ENCODE peak calls at places on chromosomes 13 and 19, in six cellular contexts. U, F, R, Z, O and M are unnamed samples.

GRCh38 chr19:4134351-4134750 is 10.4 kb upstream of the MAP2K2 start:
- DNase-seq in U (no peak), F (no peak), R (no peak), Z (no peak), O (no peak), M (no peak)

GRCh38 chr19:29609636-29610035 is 3.6 kb downstream of the POP4 start:
- DNase-seq in U (no peak), F (no peak), R (no peak), Z (no peak), O (no peak), M (no peak)

GRCh38 chr19:3902317-3902973 is 22.0 kb downstream of the ATCAY start:
- DNase-seq in U (no peak), F (no peak), R (no peak), Z (no peak), O (no peak), M (no peak)

GRCh38 chr13:74452881-74453280 is 318.7 kb upstream of the KLF12 start:
- DNase-seq in U (no peak), F (no peak), R (no peak), Z (no peak), O (no peak), M (no peak)

GRCh38 chr19:8451885-8452284 is 7.1 kb downstream of the HNRNPM start:
- DNase-seq in U (no peak), F (peak; percentile 79), R (peak; percentile 61), Z (no peak), O (no peak), M (no peak)

GRCh38 chr13:90594694-90595093 is 752.8 kb upstream of the MIR17HG start:
- DNase-seq in U (no peak), F (peak; percentile 23), R (peak; percentile 81), Z (no peak), O (no peak), M (no peak)

GRCh38 chr13:24032674-24033073 is 127.8 kb upstream of the SPATA13 start:
- DNase-seq in U (no peak), F (peak; percentile 34), R (no peak), Z (no peak), O (no peak), M (no peak)

GRCh38 chr19:46678110-46678732 is 17.2 kb upstream of the DACT3 start:
- DNase-seq in U (peak; percentile 91), F (no peak), R (no peak), Z (no peak), O (no peak), M (no peak)

GRCh38 chr13:77994166-77994565 is 75.5 kb upstream of the EDNRB start:
- DNase-seq in U (no peak), F (no peak), R (no peak), Z (no peak), O (no peak), M (no peak)

GRCh38 chr19:3366104-3366760 is at the start of gene NFIC:
- DNase-seq in U (peak; percentile 62), F (peak; percentile 79), R (peak; percentile 90), Z (no peak), O (no peak), M (peak; percentile 45)

GRCh38 chr19:45440873-45441654 is 17.3 kb upstream of the ERCC1 start:
- DNase-seq in U (peak; percentile 72), F (peak; percentile 57), R (peak; percentile 79), Z (no peak), O (no peak), M (peak; percentile 86)

GRCh38 chr13:49585220-49586157 is at the start of gene RCBTB1:
- DNase-seq in U (peak; percentile 79), F (peak; percentile 45), R (peak; percentile 71), Z (peak; percentile 74), O (no peak), M (peak; percentile 61)

GRCh38 chr19:1268392-1269064 is 604 bp upstream of the CIRBP start:
- DNase-seq in U (no peak), F (no peak), R (no peak), Z (no peak), O (no peak), M (no peak)

GRCh38 chr19:10449037-10449436 is 28.7 kb downstream of the PDE4A start:
- DNase-seq in U (no peak), F (no peak), R (no peak), Z (no peak), O (no peak), M (no peak)

GRCh38 chr19:46393456-46394397 is 19.6 kb downstream of the CCDC8 start:
- DNase-seq in U (no peak), F (no peak), R (no peak), Z (no peak), O (no peak), M (no peak)

GRCh38 chr13:87622921-87623320 is 48.2 kb upstream of the SLITRK5 start:
- DNase-seq in U (no peak), F (no peak), R (no peak), Z (no peak), O (no peak), M (no peak)

GRCh38 chr13:48393698-48394085 is 19.2 kb downstream of the LPAR6 start:
- DNase-seq in U (no peak), F (no peak), R (peak; percentile 35), Z (no peak), O (no peak), M (no peak)

GRCh38 chr13:25329706-25330105 is 28.3 kb downstream of the NUP58 start:
- DNase-seq in U (no peak), F (peak; percentile 26), R (peak; percentile 73), Z (no peak), O (no peak), M (peak; percentile 95)

GRCh38 chr13:113897161-113897560 is 33.3 kb upstream of the GAS6 start:
- DNase-seq in U (no peak), F (peak; percentile 98), R (peak; percentile 93), Z (no peak), O (no peak), M (peak; percentile 66)

GRCh38 chr13:111623743-111624505 is 303.5 kb downstream of the TEX29 start:
- DNase-seq in U (peak; percentile 21), F (no peak), R (no peak), Z (no peak), O (no peak), M (no peak)

GRCh38 chr13:34040863-34041262 is 222.9 kb downstream of the RFC3 start:
- DNase-seq in U (no peak), F (no peak), R (no peak), Z (no peak), O (no peak), M (no peak)

GRCh38 chr13:34048652-34049051 is 230.7 kb downstream of the RFC3 start:
- DNase-seq in U (no peak), F (no peak), R (no peak), Z (no peak), O (no peak), M (peak; percentile 93)

GRCh38 chr13:34046457-34046856 is 228.5 kb downstream of the RFC3 start:
- DNase-seq in U (no peak), F (no peak), R (no peak), Z (no peak), O (no peak), M (no peak)

GRCh38 chr13:34044041-34044440 is 226.1 kb downstream of the RFC3 start:
- DNase-seq in U (no peak), F (no peak), R (no peak), Z (no peak), O (no peak), M (peak; percentile 92)

DNA sequence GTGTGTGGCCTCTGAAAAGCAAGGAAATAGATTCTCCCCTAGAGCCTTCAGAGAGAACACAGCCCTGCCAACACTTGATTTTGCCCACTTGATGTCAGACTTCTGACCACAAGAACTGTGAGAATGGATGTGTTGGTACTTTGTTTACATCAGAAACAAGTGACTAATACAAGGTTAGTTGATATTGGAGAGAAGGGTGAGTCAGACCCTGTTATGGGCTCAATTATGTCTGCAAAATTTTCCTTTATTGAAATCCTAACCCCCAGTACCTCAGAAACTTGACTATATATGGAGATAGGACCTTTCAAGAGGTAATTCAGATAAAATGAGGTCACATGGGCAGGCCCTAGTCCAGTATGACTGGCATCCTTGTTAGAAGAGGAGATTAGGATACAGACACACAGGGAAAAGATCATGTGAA is 226.7 kb downstream of the RFC3 start:
- DNase-seq in U (no peak), F (peak; percentile 33), R (peak; percentile 61), Z (no peak), O (no peak), M (peak; percentile 62)
- H4K91ac ChIP-seq in U (no peak overlapping the region), F (no peak overlapping the region), R (no peak overlapping the region), Z (no peak overlapping the region), O (no peak overlapping the region), M (peak overlapping the region; percentile 65)

GRCh38 chr19:42389899-42390298 is at the start of gene CNFN:
- DNase-seq in U (no peak), F (no peak), R (no peak), Z (no peak), O (no peak), M (no peak)

GRCh38 chr19:42394751-42395150 is 4.7 kb upstream of the CNFN start:
- DNase-seq in U (no peak), F (peak; percentile 10), R (peak; percentile 34), Z (no peak), O (no peak), M (peak; percentile 75)

GRCh38 chr19:42386974-42387707 is 3.0 kb downstream of the CNFN start:
- DNase-seq in U (peak; percentile 91), F (peak; percentile 33), R (peak; percentile 70), Z (peak; percentile 71), O (no peak), M (peak; percentile 40)

GRCh38 chr19:42392165-42392564 is 2.1 kb upstream of the CNFN start:
- DNase-seq in U (no peak), F (no peak), R (no peak), Z (no peak), O (no peak), M (no peak)

DNA sequence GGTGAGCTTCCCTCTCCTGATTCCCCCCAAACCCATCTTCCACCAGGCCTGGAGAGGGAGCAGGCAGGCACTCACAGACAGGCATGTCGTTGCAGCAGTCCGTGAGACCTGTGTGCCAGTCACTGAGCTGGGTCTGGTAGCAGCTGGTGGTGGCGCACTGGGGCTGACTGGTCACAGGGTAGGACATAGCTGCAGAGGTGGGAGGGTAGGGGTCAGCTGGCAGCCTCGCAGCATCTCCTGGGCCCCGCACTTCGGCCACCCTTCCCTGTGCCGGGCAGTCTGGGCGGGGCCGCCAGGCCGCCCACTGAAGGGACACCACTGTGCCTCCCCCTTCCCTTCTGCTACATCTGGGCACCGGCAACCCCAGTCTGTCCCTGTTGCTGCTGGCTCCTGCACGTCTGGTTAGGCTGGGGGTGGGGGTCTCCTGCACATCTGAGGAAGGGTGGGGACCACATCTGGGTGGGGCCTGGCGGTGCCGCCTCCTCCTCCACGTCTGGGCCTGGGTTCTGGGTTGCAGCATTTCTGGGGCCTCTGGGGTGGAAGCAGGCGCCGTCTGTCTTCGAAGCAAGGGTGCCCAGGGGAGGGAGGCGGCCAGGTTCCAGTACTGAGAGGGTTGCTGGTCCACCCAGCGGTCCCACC is 1.1 kb downstream of the CNFN start:
- DNase-seq in U (no peak), F (no peak), R (no peak), Z (no peak), O (no peak), M (no peak)
- H4K91ac ChIP-seq in U (no peak overlapping the region), F (no peak overlapping the region), R (no peak overlapping the region), Z (peak overlapping the region; percentile 53), O (peak overlapping the region; percentile 5), M (no peak overlapping the region)

DNA sequence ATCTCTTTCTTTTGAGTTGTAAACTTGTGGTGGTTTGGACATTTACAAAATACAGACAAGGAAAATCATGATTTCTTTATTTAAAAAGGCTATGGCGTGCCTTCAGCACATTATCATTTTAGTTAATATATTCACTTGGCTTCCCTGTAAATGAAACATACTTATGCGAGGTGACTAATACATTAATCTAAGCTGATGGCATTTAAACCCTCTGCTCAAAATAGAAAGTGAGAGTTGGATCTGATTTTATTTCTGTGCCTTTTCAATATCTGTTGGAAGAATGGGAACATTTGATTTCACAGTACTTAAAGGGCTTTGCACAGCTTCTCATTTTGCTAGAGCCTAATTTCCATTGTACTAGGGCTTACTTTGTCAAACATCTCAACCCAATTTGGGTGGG is 289.9 kb downstream of the MTUS2 start:
- DNase-seq in U (no peak), F (no peak), R (no peak), Z (no peak), O (no peak), M (no peak)
- H4K91ac ChIP-seq in U (no peak overlapping the region), F (no peak overlapping the region), R (no peak overlapping the region), Z (no peak overlapping the region), O (no peak overlapping the region), M (no peak overlapping the region)

GRCh38 chr13:30021611-30022010 is 171.2 kb upstream of the UBL3 start:
- DNase-seq in U (no peak), F (peak; percentile 37), R (no peak), Z (no peak), O (no peak), M (no peak)
- H4K91ac ChIP-seq in U (no peak overlapping the region), F (no peak overlapping the region), R (no peak overlapping the region), Z (no peak overlapping the region), O (no peak overlapping the region), M (no peak overlapping the region)